ENCODE peak calls at places on chromosomes 6 and 20, in four cellular contexts. R is spleen; U is CD8-positive, alpha-beta T cell; F is hepatocyte. X is an unnamed sample.

GRCh38 chr6:120198033-120198432 is 848.5 kb upstream of the MAN1A1 start:
- DNase-seq in F (peak), R (no peak), U (no peak), X (no peak)

GRCh38 chr6:145929037-145929633 is 35.0 kb downstream of the SHPRH start:
- DNase-seq in U (peak), R (no peak), F (peak), X (no peak)

GRCh38 chr6:144559865-144560603 is 274.9 kb downstream of the UTRN start:
- DNase-seq in F (peak), R (no peak), U (no peak), X (no peak)

GRCh38 chr6:50990750-50991446 is 172.2 kb downstream of the TFAP2B start:
- DNase-seq in U (no peak), F (no peak), R (no peak), X (no peak)

GRCh38 chr6:14711056-14711703 is 534.7 kb upstream of the JARID2 start:
- DNase-seq in U (no peak), R (no peak), F (peak), X (no peak)

GRCh38 chr6:129175066-129175465 is 292.1 kb downstream of the LAMA2 start:
- DNase-seq in F (no peak), U (no peak), R (no peak), X (no peak)

GRCh38 chr6:66986940-66987339 is 1279.9 kb upstream of the EYS start:
- DNase-seq in U (no peak), F (peak), R (no peak), X (no peak)

GRCh38 chr6:12369355-12369754 is 79.2 kb downstream of the EDN1 start:
- DNase-seq in F (no peak), R (no peak), U (no peak), X (no peak)

GRCh38 chr6:141829996-141830395 is 302.7 kb upstream of the GJE1 start:
- DNase-seq in U (no peak), F (no peak), R (no peak), X (no peak)

GRCh38 chr6:136774228-136775041 is 17.8 kb downstream of the MAP3K5 start:
- DNase-seq in U (no peak), R (no peak), F (no peak), X (no peak)

GRCh38 chr20:37901667-37902503 is 1.0 kb upstream of the VSTM2L start:
- DNase-seq in R (no peak), F (peak), U (no peak), X (no peak)

GRCh38 chr6:119333707-119334295 is 15.8 kb downstream of the MAN1A1 start:
- DNase-seq in R (no peak), U (no peak), F (no peak), X (no peak)

GRCh38 chr6:2542858-2543218 is 207.9 kb downstream of the MYLK4 start:
- DNase-seq in U (no peak), R (no peak), F (peak), X (no peak)

GRCh38 chr20:57282691-57283361 is 16.4 kb upstream of the BMP7 start:
- DNase-seq in U (no peak), R (no peak), F (peak), X (no peak)

GRCh38 chr20:16806886-16807285 is 58.7 kb downstream of the OTOR start:
- DNase-seq in F (no peak), R (no peak), U (no peak), X (no peak)

GRCh38 chr6:122035193-122035592 is 364.3 kb upstream of the HSF2 start:
- DNase-seq in R (no peak), F (no peak), U (no peak), X (no peak)

GRCh38 chr6:5998741-5999687 is 7.7 kb downstream of the NRN1 start:
- DNase-seq in U (no peak), F (no peak), R (peak), X (no peak)

GRCh38 chr20:59560588-59561227 is 43.6 kb upstream of the PHACTR3 start:
- DNase-seq in U (no peak), R (no peak), F (peak), X (no peak)

GRCh38 chr6:147262943-147263342 is 58.7 kb downstream of the STXBP5 start:
- DNase-seq in R (no peak), F (no peak), U (no peak), X (no peak)

GRCh38 chr6:14729186-14729871 is 516.5 kb upstream of the JARID2 start:
- DNase-seq in F (no peak), R (no peak), U (no peak), X (no peak)

GRCh38 chr20:63501818-63502670 is 3.2 kb upstream of the EEF1A2 start:
- DNase-seq in R (no peak), U (peak), F (no peak), X (no peak)

GRCh38 chr6:144718431-144718830 is 433.3 kb downstream of the UTRN start:
- DNase-seq in F (no peak), R (no peak), U (no peak), X (no peak)

GRCh38 chr6:170200458-170200891 is 90.4 kb downstream of the DLL1 start:
- DNase-seq in U (peak), F (no peak), R (no peak), X (no peak)

GRCh38 chr6:25035451-25036435 is 100.0 kb upstream of the RIPOR2 start:
- DNase-seq in R (no peak), F (no peak), U (no peak), X (no peak)

GRCh38 chr20:53597521-53598120 is 4.0 kb upstream of the ZNF217 start:
- DNase-seq in U (no peak), F (peak), R (no peak), X (no peak)

GRCh38 chr20:53597085-53597482 is 3.4 kb upstream of the ZNF217 start:
- DNase-seq in R (no peak), F (peak), U (no peak), X (no peak)

GRCh38 chr20:53599378-53599777 is 5.7 kb upstream of the ZNF217 start:
- DNase-seq in U (no peak), R (no peak), F (no peak), X (no peak)

GRCh38 chr20:53599039-53599362 is 5.4 kb upstream of the ZNF217 start:
- DNase-seq in U (no peak), F (no peak), R (no peak), X (no peak)

DNA sequence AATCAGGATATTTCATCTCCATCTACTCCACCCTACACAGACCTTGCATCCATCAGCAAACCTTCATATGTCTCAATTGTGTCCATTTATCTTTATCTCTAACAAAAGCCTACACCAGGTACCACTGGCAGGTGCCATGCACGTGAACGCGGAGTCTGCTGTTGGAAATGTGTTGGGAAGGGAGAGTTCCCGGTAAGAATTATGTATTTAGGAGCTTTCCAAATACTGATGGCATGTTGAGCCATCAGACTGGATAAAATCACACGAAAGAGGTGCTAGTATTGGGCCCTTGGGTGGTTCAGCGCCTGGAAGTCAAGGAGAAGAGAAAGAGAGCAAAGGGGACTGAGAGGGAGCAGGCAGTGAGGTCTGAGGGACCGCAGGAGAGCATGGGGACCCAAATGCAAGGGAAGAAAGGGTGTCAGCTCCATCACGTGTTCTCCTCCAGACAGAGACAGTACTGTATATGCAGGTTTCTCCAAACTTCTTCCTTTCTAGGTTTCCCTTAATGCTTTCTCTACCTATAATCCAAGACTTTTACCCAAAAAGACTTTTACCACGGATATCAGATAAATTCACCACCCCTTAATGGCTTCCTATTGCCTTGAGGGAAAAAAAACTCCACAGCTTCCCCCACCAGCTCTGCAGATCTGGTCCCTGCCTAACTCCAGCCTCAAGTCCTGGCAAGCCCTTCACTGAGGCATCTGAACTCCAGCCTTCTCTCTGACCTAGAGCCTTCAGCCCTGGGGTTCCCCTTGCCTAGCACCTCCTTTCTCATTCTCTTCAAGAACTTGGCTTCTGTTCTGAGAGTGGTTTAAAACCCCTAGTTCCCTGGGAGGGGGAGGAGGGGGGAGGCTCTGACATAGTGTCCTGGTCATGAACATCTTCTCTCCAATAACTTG is 4.8 kb upstream of the ZNF217 start:
- DNase-seq in F (no peak), R (no peak), U (no peak), X (peak)
- H3K27ac ChIP-seq in F (no peak), R (peak), U (no peak), X (no peak)

DNA sequence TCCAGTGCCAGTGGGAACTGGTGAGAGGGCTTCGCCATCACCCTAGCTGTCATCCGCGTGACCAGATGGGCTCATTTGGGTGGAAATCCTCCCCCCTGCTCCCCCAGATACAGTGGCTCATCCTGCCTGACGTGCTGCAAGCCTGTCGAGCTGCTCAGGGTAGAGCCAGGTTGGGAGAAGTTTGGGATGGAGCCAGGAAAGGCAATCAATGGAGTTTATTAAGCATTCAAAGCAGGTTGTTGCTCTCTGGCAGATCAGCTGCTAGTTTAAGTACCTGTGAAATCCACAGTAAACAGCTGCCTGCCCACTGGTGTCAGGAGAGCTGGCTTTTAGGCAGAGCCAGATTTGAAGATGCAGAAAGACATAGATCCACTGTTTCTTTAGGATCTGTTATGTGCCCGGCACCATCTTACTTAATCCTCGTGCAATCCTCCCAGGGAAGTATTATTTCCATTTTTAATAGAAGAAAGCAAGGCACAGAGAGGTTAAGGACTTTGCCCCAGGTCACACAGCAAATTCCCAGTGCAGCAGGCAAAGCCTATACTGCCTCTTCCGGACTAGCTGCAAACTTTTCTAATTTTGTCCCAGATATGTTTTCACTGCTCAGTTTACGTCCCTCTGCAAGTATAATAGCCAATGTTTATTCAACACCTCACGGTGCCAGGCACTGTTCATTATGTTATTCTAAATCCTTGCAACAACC is 54.1 kb upstream of the KCNG1 start:
- DNase-seq in F (no peak), R (no peak), U (no peak), X (no peak)
- TF ChIP-seq CTCF in F (no peak), R (no peak), U (no peak), X (no peak)

GRCh38 chr6:111662192-111662793 is 56.6 kb upstream of the TRAF3IP2 start:
- DNase-seq in U (no peak), F (peak), R (no peak), X (no peak)
- H3K4me3 ChIP-seq in U (no peak), F (no peak), R (no peak), X (no peak)

DNA sequence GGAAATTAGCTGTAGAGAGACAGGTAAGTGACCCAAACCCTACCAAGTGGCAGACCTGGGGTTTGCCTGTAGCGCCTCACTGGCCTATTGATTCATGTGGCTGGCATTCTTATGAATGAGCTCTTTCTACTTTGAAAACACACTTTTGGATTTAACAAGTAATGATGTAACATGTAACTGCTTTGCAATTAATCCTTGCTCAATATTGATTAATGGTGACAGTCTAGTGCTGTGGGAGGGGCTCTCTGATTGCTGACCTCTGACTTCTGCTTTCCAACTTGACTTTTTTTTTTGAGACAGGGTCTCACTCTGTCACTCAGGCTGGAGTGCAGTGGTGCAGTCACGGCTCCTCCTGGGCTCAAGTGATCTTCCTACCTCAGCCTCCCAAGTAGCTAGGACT is 82.7 kb downstream of the TIAM2 start:
- DNase-seq in F (no peak), U (no peak), R (no peak), X (no peak)
- H3K27ac ChIP-seq in F (peak), U (no peak), R (no peak), X (peak)

GRCh38 chr6:75266716-75267291 is 17.8 kb downstream of the TMEM30A start:
- DNase-seq in F (peak), R (no peak), U (no peak), X (no peak)
- TF ChIP-seq CTCF in F (peak), R (peak), U (peak), X (peak)